ENCODE peak calls at places on chromosomes 6 and 20, in seven cellular contexts. G is transverse colon, F is heart right ventricle, Q is lower lobe of right lung, X is upper lobe of left lung, B is heart left ventricle, M is adrenal gland. O is an unnamed sample.

GRCh38 chr20:10708342-10709185 is 34.8 kb upstream of the JAG1 start:
- DNase-seq in G (no peak), F (no peak), Q (no peak), X (no peak), B (no peak), M (no peak), O (no peak)

GRCh38 chr6:29236060-29236459 is 65.4 kb downstream of the OR2J2 start:
- DNase-seq in G (no peak), F (no peak), Q (no peak), X (no peak), B (no peak), M (no peak), O (no peak)

GRCh38 chr6:16766043-16766521 is 4.8 kb upstream of the ATXN1 start:
- DNase-seq in G (no peak), F (no peak), Q (no peak), X (no peak), B (no peak), M (no peak), O (no peak)

GRCh38 chr6:26327450-26328264 is 37.3 kb upstream of the BTN3A2 start:
- DNase-seq in G (peak; percentile 28), F (no peak), Q (no peak), X (no peak), B (no peak), M (no peak), O (no peak)

GRCh38 chr20:24206995-24207394 is 218.4 kb upstream of the GGTLC1 start:
- DNase-seq in G (no peak), F (no peak), Q (no peak), X (no peak), B (no peak), M (no peak), O (no peak)

GRCh38 chr20:55386686-55387085 is 618.6 kb downstream of the CBLN4 start:
- DNase-seq in G (no peak), F (no peak), Q (no peak), X (no peak), B (no peak), M (no peak), O (no peak)

GRCh38 chr6:42744351-42744890 is 1.5 kb downstream of the TBCC start:
- DNase-seq in G (no peak), F (no peak), Q (no peak), X (no peak), B (no peak), M (no peak), O (no peak)

GRCh38 chr6:33279971-33280511 is 3.1 kb downstream of the B3GALT4 start:
- DNase-seq in G (no peak), F (no peak), Q (no peak), X (no peak), B (no peak), M (no peak), O (no peak)

GRCh38 chr6:72246926-72247325 is 360.6 kb downstream of the RIMS1 start:
- DNase-seq in G (no peak), F (no peak), Q (no peak), X (no peak), B (no peak), M (no peak), O (no peak)

GRCh38 chr20:24648919-24649318 is 179.5 kb downstream of the SYNDIG1 start:
- DNase-seq in G (no peak), F (no peak), Q (no peak), X (no peak), B (no peak), M (no peak), O (no peak)

GRCh38 chr6:36929152-36929551 is 25.4 kb upstream of the PI16 start:
- DNase-seq in G (no peak), F (no peak), Q (no peak), X (no peak), B (no peak), M (peak; percentile 74), O (no peak)

GRCh38 chr6:105894556-105894955 is 191.6 kb upstream of the PRDM1 start:
- DNase-seq in G (no peak), F (no peak), Q (no peak), X (no peak), B (no peak), M (no peak), O (no peak)

GRCh38 chr6:39061182-39061581 is 12.6 kb downstream of the GLP1R start:
- DNase-seq in G (no peak), F (no peak), Q (no peak), X (peak; percentile 31), B (no peak), M (no peak), O (no peak)

GRCh38 chr6:24882835-24883555 is 52.8 kb downstream of the RIPOR2 start:
- DNase-seq in G (no peak), F (no peak), Q (no peak), X (no peak), B (no peak), M (no peak), O (no peak)

GRCh38 chr20:41172296-41173140 is 35.2 kb downstream of the PLCG1 start:
- DNase-seq in G (peak; percentile 8), F (peak; percentile 14), Q (no peak), X (peak; percentile 22), B (peak; percentile 19), M (peak; percentile 67), O (no peak)

GRCh38 chr6:35716798-35717197 is 20.0 kb upstream of the ARMC12 start:
- DNase-seq in G (no peak), F (no peak), Q (no peak), X (no peak), B (no peak), M (no peak), O (no peak)

GRCh38 chr20:2206957-2207769 is 88.6 kb upstream of the TGM3 start:
- DNase-seq in G (peak; percentile 81), F (peak; percentile 47), Q (peak; percentile 86), X (peak; percentile 85), B (peak; percentile 74), M (peak; percentile 80), O (peak; percentile 45)

GRCh38 chr20:46070215-46070910 is 19.4 kb downstream of the NCOA5 start:
- DNase-seq in G (no peak), F (no peak), Q (no peak), X (no peak), B (no peak), M (peak; percentile 37), O (no peak)

GRCh38 chr6:169963581-169964297 is 212.3 kb downstream of the ERMARD start:
- DNase-seq in G (no peak), F (no peak), Q (no peak), X (no peak), B (no peak), M (no peak), O (peak; percentile 1)

GRCh38 chr6:13184547-13184946 is 143.8 kb downstream of the TBC1D7 start:
- DNase-seq in G (no peak), F (no peak), Q (no peak), X (no peak), B (no peak), M (no peak), O (peak; percentile 44)
- TF ChIP-seq CTCF in G (no peak), F (no peak), Q (no peak), X (no peak), B (no peak), M (no peak), O (no peak)

GRCh38 chr20:3731944-3732326 is 550 bp upstream of the HSPA12B start:
- DNase-seq in G (no peak), F (no peak), Q (no peak), X (no peak), B (no peak), M (no peak), O (no peak)

GRCh38 chr20:3730803-3731370 is 1.6 kb upstream of the HSPA12B start:
- DNase-seq in G (no peak), F (no peak), Q (no peak), X (no peak), B (no peak), M (no peak), O (no peak)

GRCh38 chr20:3733119-3733995 is 872 bp downstream of the HSPA12B start:
- DNase-seq in G (no peak), F (no peak), Q (no peak), X (no peak), B (no peak), M (no peak), O (no peak)

GRCh38 chr20:3734111-3734843 is 1.8 kb downstream of the HSPA12B start:
- DNase-seq in G (peak; percentile 46), F (no peak), Q (peak; percentile 65), X (peak; percentile 72), B (no peak), M (peak; percentile 68), O (no peak)

DNA sequence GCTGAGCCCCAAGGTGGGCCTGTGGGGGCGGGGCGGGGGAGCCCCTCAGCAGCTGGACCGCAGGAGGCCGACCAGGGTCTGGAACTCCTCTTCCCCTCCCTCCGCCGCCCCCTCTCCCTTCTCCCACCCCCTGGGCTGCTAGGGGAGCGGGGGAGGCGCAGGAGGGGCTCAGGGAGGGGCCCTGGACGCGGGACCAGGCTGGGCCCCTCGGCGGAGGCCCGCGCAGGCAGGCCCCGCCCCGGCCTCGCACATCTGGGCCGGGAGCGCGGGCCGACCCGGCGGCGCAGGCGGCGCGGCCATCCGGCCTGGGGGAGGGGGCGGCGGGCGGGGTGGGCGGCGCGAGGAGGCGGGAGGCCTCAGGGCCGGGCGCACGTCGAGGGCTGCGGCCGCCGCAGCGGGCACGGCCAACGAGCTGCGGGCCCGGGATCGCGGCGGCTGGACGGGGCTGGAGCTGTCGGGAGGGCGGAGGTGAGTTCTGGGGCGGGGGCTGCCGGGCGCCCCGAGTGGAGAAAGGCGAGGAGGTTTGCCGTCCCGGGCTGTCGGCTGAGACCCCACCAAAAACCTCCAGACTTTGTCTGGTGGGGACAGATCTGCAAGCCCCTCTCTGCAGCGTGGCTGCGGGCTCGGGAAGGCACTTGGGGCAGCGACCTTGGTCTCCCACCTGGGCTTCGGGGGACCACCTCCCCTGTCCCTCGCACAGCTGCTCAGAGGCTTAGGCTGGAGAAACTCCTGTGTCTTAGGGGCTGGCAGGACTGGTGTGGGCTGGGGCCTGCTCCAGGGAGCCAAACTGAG is at the start of gene HSPA12B:
- DNase-seq in G (no peak), F (no peak), Q (no peak), X (no peak), B (no peak), M (no peak), O (no peak)
- H3K27ac ChIP-seq in G (peak within 1 kb of the TSS; percentile 31), F (peak within 1 kb of the TSS; percentile 94), Q (peak within 1 kb of the TSS; percentile 79), X (peak within 1 kb of the TSS; percentile 80), B (peak within 1 kb of the TSS; percentile 93), M (peak within 1 kb of the TSS; percentile 48), O (no peak within 1 kb of the TSS)

GRCh38 chr6:157079774-157080173 is 243.5 kb downstream of the TMEM242 start:
- DNase-seq in G (no peak), F (no peak), Q (no peak), X (no peak), B (no peak), M (no peak), O (no peak)
- TF ChIP-seq CTCF in G (no peak), F (no peak), Q (no peak), X (no peak), B (no peak), M (no peak), O (no peak)

DNA sequence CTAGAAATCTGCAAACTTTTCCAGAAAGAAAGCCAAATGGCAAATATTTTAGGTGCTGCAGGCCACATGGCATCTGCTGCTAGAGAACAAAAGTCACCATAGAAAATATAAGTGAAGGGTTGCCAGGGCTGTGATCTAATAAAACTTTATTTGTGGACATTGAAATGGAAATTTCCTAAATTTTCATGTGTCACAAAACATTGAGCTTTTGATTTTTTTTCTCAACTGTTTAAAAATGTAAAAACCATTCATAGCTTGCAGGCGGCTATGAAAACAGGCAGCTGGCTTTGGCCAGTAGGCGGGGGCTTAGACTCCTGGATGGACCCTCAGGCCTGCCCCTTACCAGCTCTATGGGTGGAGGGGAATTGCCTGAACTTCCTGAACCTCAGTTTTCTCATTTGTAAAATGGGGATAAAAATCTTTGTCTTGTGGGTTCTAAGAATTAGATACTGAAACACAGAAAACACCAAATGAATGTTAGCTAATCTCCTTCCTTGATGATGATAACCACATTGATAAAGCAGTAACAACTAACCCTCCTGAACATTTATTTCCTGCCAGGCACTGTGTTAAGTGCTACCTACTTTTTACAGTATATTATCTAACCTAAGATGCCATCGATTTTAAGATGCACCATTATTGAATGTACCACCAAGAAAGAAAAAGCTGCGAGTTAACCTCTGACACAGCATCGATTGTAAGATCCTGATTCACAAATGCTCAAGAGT is 85.5 kb downstream of the SLC22A23 start:
- DNase-seq in G (no peak), F (no peak), Q (no peak), X (no peak), B (no peak), M (no peak), O (no peak)
- H3K27ac ChIP-seq in G (peak overlapping the region; percentile 10), F (no peak overlapping the region), Q (no peak overlapping the region), X (no peak overlapping the region), B (no peak overlapping the region), M (no peak overlapping the region), O (no peak overlapping the region)